ENCODE peak calls at places on chromosomes 5 and 9, in eight cellular contexts. A is stimulated activated CD8-positive, alpha-beta memory T cell treated with anti-CD3 and anti-CD28 coated beads, Interleukin-7, amount 100 ng/mL, for 24 hours; T is mammary epithelial cell; C is nucleus accumbens; E is effector CD4-positive, alpha-beta T cell; D is B cell; X is memory B cell; M is midbrain. Q is an unnamed sample.

GRCh38 chr9:89122944-89123343 is 55.7 kb downstream of the SHC3 start:
- DNase-seq in E (no peak), C (no peak), X (no peak), M (no peak), A (no peak), T (peak), D (no peak), Q (no peak)

GRCh38 chr5:17001418-17001817 is 65.3 kb upstream of the MYO10 start:
- DNase-seq in E (no peak), A (no peak), D (no peak), C (no peak), M (no peak), T (no peak), X (no peak), Q (no peak)

GRCh38 chr5:111781200-111781599 is 24.2 kb upstream of the NREP start:
- DNase-seq in C (no peak), D (no peak), E (no peak), A (no peak), T (peak), M (peak), X (no peak), Q (no peak)

GRCh38 chr9:127034691-127035090 is 87.7 kb downstream of the ANGPTL2 start:
- DNase-seq in D (no peak), T (no peak), A (no peak), X (no peak), E (no peak), C (no peak), M (no peak), Q (no peak)

GRCh38 chr5:100517301-100517974 is 17.7 kb upstream of the FAM174A start:
- DNase-seq in C (no peak), E (no peak), M (no peak), X (no peak), D (no peak), T (peak), A (no peak), Q (no peak)

GRCh38 chr5:156513123-156513814 is 186.3 kb downstream of the SGCD start:
- DNase-seq in T (no peak), A (no peak), X (no peak), C (no peak), M (no peak), E (no peak), D (no peak), Q (no peak)

GRCh38 chr9:12748016-12748415 is 26.8 kb upstream of the LURAP1L start:
- DNase-seq in M (no peak), X (no peak), E (no peak), C (no peak), D (no peak), A (no peak), T (peak), Q (no peak)

GRCh38 chr9:121651295-121652036 is at the start of gene DAB2IP:
- DNase-seq in E (no peak), T (no peak), M (peak), A (no peak), C (no peak), D (no peak), X (no peak), Q (no peak)

GRCh38 chr9:117083440-117083984 is 331.3 kb downstream of the ASTN2 start:
- DNase-seq in T (no peak), M (no peak), D (no peak), X (no peak), C (no peak), A (no peak), E (no peak), Q (no peak)